ENCODE peak calls at places on chromosomes 11 and 22, in four cellular contexts. One of them, this sample, is unnamed.

GRCh38 chr22:22913989-22914388 is 26.4 kb downstream of the IGLL5 start:
- DNase-seq in heart left ventricle: no peak
- DNase-seq in right cardiac atrium: peak
- DNase-seq in CD4-positive, alpha-beta T cell: no peak
- DNase-seq in this sample: no peak

GRCh38 chr22:24486501-24486921 is 8.6 kb upstream of the UPB1 start:
- DNase-seq in heart left ventricle: no peak
- DNase-seq in CD4-positive, alpha-beta T cell: no peak
- DNase-seq in right cardiac atrium: no peak
- DNase-seq in this sample: no peak

GRCh38 chr11:108432783-108433182 is 34.5 kb downstream of the C11orf65 start:
- DNase-seq in CD4-positive, alpha-beta T cell: no peak
- DNase-seq in heart left ventricle: no peak
- DNase-seq in right cardiac atrium: no peak
- DNase-seq in this sample: no peak

GRCh38 chr11:727281-727701 is 20.0 kb upstream of the TALDO1 start:
- DNase-seq in heart left ventricle: no peak
- DNase-seq in right cardiac atrium: peak
- DNase-seq in CD4-positive, alpha-beta T cell: no peak
- DNase-seq in this sample: no peak

GRCh38 chr11:93935826-93936225 is 85.3 kb upstream of the HEPHL1 start:
- DNase-seq in right cardiac atrium: no peak
- DNase-seq in heart left ventricle: no peak
- DNase-seq in CD4-positive, alpha-beta T cell: no peak
- DNase-seq in this sample: no peak

GRCh38 chr11:61356701-61357100 is 5.0 kb downstream of the CYB561A3 start:
- DNase-seq in right cardiac atrium: no peak
- DNase-seq in heart left ventricle: no peak
- DNase-seq in CD4-positive, alpha-beta T cell: no peak
- DNase-seq in this sample: no peak

GRCh38 chr11:78339483-78339882 is 78.1 kb downstream of the GAB2 start:
- DNase-seq in right cardiac atrium: no peak
- DNase-seq in CD4-positive, alpha-beta T cell: no peak
- DNase-seq in heart left ventricle: no peak
- DNase-seq in this sample: no peak

GRCh38 chr22:48746789-48747425 is 1080.8 kb downstream of the BRD1 start:
- DNase-seq in right cardiac atrium: no peak
- DNase-seq in heart left ventricle: peak
- DNase-seq in CD4-positive, alpha-beta T cell: no peak
- DNase-seq in this sample: no peak

GRCh38 chr11:36258730-36259360 is 30.4 kb downstream of the COMMD9 start:
- DNase-seq in heart left ventricle: peak
- DNase-seq in CD4-positive, alpha-beta T cell: no peak
- DNase-seq in right cardiac atrium: peak
- DNase-seq in this sample: peak

GRCh38 chr11:120546312-120547205 is 35.0 kb downstream of the GRIK4 start:
- DNase-seq in CD4-positive, alpha-beta T cell: no peak
- DNase-seq in heart left ventricle: no peak
- DNase-seq in right cardiac atrium: peak
- DNase-seq in this sample: no peak

GRCh38 chr11:79314906-79315689 is 125.7 kb downstream of the TENM4 start:
- DNase-seq in right cardiac atrium: no peak
- DNase-seq in heart left ventricle: no peak
- DNase-seq in CD4-positive, alpha-beta T cell: no peak
- DNase-seq in this sample: no peak

GRCh38 chr22:25970348-25970995 is 198.8 kb upstream of the SEZ6L start:
- DNase-seq in heart left ventricle: peak
- DNase-seq in right cardiac atrium: no peak
- DNase-seq in CD4-positive, alpha-beta T cell: no peak
- DNase-seq in this sample: no peak

GRCh38 chr11:124115782-124116616 is 749 bp downstream of the VWA5A start:
- DNase-seq in heart left ventricle: no peak
- DNase-seq in right cardiac atrium: peak
- DNase-seq in CD4-positive, alpha-beta T cell: no peak
- DNase-seq in this sample: no peak

GRCh38 chr11:83816572-83817187 is 530.5 kb upstream of the CCDC90B start:
- DNase-seq in right cardiac atrium: no peak
- DNase-seq in CD4-positive, alpha-beta T cell: no peak
- DNase-seq in heart left ventricle: no peak
- DNase-seq in this sample: no peak

GRCh38 chr22:50294319-50294656 is 13.2 kb downstream of the PLXNB2 start:
- DNase-seq in right cardiac atrium: no peak
- DNase-seq in heart left ventricle: no peak
- DNase-seq in CD4-positive, alpha-beta T cell: no peak
- DNase-seq in this sample: no peak

GRCh38 chr22:47564158-47564450 is 801.7 kb downstream of the TBC1D22A start:
- DNase-seq in right cardiac atrium: no peak
- DNase-seq in heart left ventricle: no peak
- DNase-seq in CD4-positive, alpha-beta T cell: no peak
- DNase-seq in this sample: no peak

GRCh38 chr11:88402192-88402715 is 64.7 kb upstream of the CTSC start:
- DNase-seq in right cardiac atrium: no peak
- DNase-seq in CD4-positive, alpha-beta T cell: no peak
- DNase-seq in heart left ventricle: no peak
- DNase-seq in this sample: no peak

GRCh38 chr11:12461516-12461915 is 84.1 kb downstream of the PARVA start:
- DNase-seq in heart left ventricle: no peak
- DNase-seq in CD4-positive, alpha-beta T cell: no peak
- DNase-seq in right cardiac atrium: no peak
- DNase-seq in this sample: no peak

GRCh38 chr11:70129051-70129592 is 51.0 kb downstream of the ANO1 start:
- DNase-seq in heart left ventricle: no peak
- DNase-seq in CD4-positive, alpha-beta T cell: no peak
- DNase-seq in right cardiac atrium: no peak
- DNase-seq in this sample: no peak

GRCh38 chr11:68009391-68010000 is 631 bp upstream of the ALDH3B1 start:
- DNase-seq in CD4-positive, alpha-beta T cell: no peak
- DNase-seq in heart left ventricle: no peak
- DNase-seq in right cardiac atrium: peak
- DNase-seq in this sample: no peak

GRCh38 chr11:67366546-67366945 is 6.9 kb downstream of the CLCF1 start:
- DNase-seq in heart left ventricle: no peak
- DNase-seq in right cardiac atrium: peak
- DNase-seq in CD4-positive, alpha-beta T cell: no peak
- DNase-seq in this sample: no peak

GRCh38 chr11:22479133-22479690 is 141.0 kb downstream of the SLC17A6 start:
- DNase-seq in heart left ventricle: no peak
- DNase-seq in right cardiac atrium: no peak
- DNase-seq in CD4-positive, alpha-beta T cell: no peak
- DNase-seq in this sample: no peak

GRCh38 chr11:5102246-5102645 is 32.9 kb downstream of the OR52E1 start:
- DNase-seq in heart left ventricle: no peak
- DNase-seq in right cardiac atrium: no peak
- DNase-seq in CD4-positive, alpha-beta T cell: no peak
- DNase-seq in this sample: no peak

GRCh38 chr11:40391679-40392078 is 1067.8 kb downstream of the LRRC4C start:
- DNase-seq in heart left ventricle: no peak
- DNase-seq in CD4-positive, alpha-beta T cell: no peak
- DNase-seq in right cardiac atrium: no peak
- DNase-seq in this sample: no peak

GRCh38 chr11:128324531-128325141 is 262.7 kb downstream of the ETS1 start:
- DNase-seq in heart left ventricle: no peak
- DNase-seq in right cardiac atrium: no peak
- DNase-seq in CD4-positive, alpha-beta T cell: peak
- DNase-seq in this sample: no peak

GRCh38 chr11:47950396-47950795 is 30.0 kb upstream of the PTPRJ start:
- DNase-seq in right cardiac atrium: no peak
- DNase-seq in CD4-positive, alpha-beta T cell: peak
- DNase-seq in heart left ventricle: peak
- DNase-seq in this sample: no peak

GRCh38 chr22:30005213-30005857 is 74.9 kb upstream of the HORMAD2 start:
- DNase-seq in CD4-positive, alpha-beta T cell: peak
- DNase-seq in right cardiac atrium: peak
- DNase-seq in heart left ventricle: peak
- DNase-seq in this sample: peak

GRCh38 chr11:18527512-18527911 is 770 bp upstream of the TSG101 start:
- DNase-seq in CD4-positive, alpha-beta T cell: no peak
- DNase-seq in heart left ventricle: no peak
- DNase-seq in right cardiac atrium: no peak
- DNase-seq in this sample: no peak

DNA sequence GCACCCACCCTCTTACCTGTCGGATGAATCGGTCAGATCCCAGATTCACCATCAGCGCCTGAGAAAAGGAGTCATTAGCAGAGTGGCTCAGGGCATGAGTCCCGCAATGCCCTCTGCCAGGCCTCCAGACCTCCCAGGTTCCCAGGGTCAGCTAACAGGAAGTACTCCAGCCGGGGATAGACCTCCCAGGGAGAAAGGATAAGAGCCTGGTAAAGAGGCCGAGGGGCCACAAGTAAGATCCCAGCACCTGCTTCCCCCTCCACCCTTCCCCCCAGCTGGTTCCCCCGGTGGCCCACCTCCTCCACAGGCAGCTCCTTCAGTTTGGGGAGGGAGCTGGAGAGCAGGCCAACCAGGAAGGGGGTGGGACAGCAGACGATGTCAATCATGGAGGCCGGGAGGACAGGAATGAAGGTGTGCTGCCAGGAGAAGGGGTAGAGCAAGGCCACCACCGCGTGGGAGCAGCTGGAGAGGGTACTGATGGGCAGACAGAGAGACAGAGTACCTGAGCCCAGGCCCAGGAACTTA is 16.4 kb downstream of the RPL27A start:
- DNase-seq in heart left ventricle: no peak
- DNase-seq in CD4-positive, alpha-beta T cell: no peak
- DNase-seq in right cardiac atrium: no peak
- DNase-seq in this sample: no peak
- H3K27ac ChIP-seq in heart left ventricle: no peak
- H3K27ac ChIP-seq in CD4-positive, alpha-beta T cell: no peak
- H3K27ac ChIP-seq in right cardiac atrium: no peak
- H3K27ac ChIP-seq in this sample: peak

DNA sequence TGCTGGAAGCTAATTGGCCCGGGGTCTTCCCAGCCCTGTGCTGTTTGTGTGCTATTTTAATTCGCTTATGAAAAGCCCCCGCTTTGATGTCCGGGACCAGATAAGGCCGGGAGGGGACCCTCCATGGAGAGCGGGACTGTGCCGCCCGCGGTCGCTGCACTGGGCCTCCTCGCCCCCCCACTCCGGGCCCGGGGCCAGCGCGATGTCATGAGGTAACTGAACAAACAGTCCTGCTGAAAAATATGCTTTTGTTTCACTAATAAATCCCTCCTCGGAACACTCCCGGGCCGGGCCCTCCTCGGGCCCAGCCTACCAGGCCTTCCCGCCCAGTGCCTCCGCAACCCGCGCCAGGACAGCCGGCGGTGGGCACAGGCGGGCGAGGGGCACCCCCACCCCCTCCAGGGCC is 78.3 kb downstream of the CDKN1C start:
- DNase-seq in CD4-positive, alpha-beta T cell: peak
- DNase-seq in heart left ventricle: peak
- DNase-seq in right cardiac atrium: peak
- DNase-seq in this sample: no peak
- H3K27ac ChIP-seq in CD4-positive, alpha-beta T cell: no peak
- H3K27ac ChIP-seq in heart left ventricle: no peak
- H3K27ac ChIP-seq in right cardiac atrium: no peak
- H3K27ac ChIP-seq in this sample: peak

GRCh38 chr22:39527481-39527961 is 5.0 kb downstream of the RPS19BP1 start:
- DNase-seq in heart left ventricle: no peak
- DNase-seq in right cardiac atrium: no peak
- DNase-seq in CD4-positive, alpha-beta T cell: no peak
- DNase-seq in this sample: no peak
- H3K27ac ChIP-seq in heart left ventricle: peak
- H3K27ac ChIP-seq in right cardiac atrium: no peak
- H3K27ac ChIP-seq in CD4-positive, alpha-beta T cell: peak
- H3K27ac ChIP-seq in this sample: no peak

DNA sequence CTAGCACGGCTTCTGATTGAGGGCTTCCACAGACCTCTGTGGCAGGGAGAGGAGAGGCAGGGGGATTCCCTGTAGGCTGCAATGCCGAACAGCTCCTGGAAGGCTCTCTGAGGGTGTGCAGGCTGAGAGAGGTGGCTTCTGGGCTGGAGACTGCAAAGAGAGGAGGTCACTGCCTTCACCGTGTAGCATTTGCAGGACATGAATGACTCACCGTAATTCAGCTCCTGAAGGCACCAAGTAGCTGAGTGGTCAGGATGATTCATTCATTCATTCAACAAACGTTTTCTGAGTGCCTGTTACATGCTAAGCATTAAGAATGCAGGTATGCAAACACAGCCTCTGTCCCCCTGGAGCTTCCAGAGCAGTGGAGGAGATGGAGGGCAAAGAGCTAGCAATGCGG is 18.0 kb upstream of the EIF3D start:
- DNase-seq in heart left ventricle: no peak
- DNase-seq in right cardiac atrium: no peak
- DNase-seq in CD4-positive, alpha-beta T cell: no peak
- DNase-seq in this sample: no peak
- H3K27ac ChIP-seq in heart left ventricle: no peak
- H3K27ac ChIP-seq in right cardiac atrium: no peak
- H3K27ac ChIP-seq in CD4-positive, alpha-beta T cell: no peak
- H3K27ac ChIP-seq in this sample: no peak

DNA sequence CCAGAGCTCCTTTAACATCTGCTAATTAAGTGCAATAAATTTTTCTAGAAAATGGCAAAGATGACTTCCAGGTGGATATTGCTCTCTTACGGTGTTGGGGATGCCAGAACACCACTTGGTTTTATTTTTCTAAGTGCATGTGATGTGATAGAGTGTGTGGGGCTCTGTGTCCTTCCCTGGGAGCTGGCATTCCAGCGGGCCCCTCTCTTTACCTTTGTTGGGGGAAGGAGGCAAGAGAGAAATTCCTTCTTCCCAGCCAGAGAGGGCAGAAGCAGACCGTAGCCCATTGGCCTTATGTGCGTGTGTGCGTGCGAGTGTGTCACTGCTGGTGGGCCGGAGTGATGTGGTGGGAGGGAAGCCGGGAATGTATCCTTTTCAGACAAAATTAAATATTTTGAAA is 17.2 kb downstream of the TEF start:
- DNase-seq in CD4-positive, alpha-beta T cell: no peak
- DNase-seq in heart left ventricle: no peak
- DNase-seq in right cardiac atrium: no peak
- DNase-seq in this sample: no peak
- H3K27ac ChIP-seq in CD4-positive, alpha-beta T cell: no peak
- H3K27ac ChIP-seq in heart left ventricle: no peak
- H3K27ac ChIP-seq in right cardiac atrium: no peak
- H3K27ac ChIP-seq in this sample: no peak

GRCh38 chr22:35997438-35997837 is 31.2 kb downstream of the RBFOX2 start:
- DNase-seq in right cardiac atrium: no peak
- DNase-seq in heart left ventricle: peak
- DNase-seq in CD4-positive, alpha-beta T cell: no peak
- DNase-seq in this sample: no peak
- H3K27ac ChIP-seq in right cardiac atrium: no peak
- H3K27ac ChIP-seq in heart left ventricle: peak
- H3K27ac ChIP-seq in CD4-positive, alpha-beta T cell: no peak
- H3K27ac ChIP-seq in this sample: no peak

GRCh38 chr11:132125855-132126841 is 755.7 kb downstream of the NTM start:
- DNase-seq in right cardiac atrium: peak
- DNase-seq in heart left ventricle: peak
- DNase-seq in CD4-positive, alpha-beta T cell: no peak
- DNase-seq in this sample: no peak
- H3K27ac ChIP-seq in right cardiac atrium: peak
- H3K27ac ChIP-seq in heart left ventricle: peak
- H3K27ac ChIP-seq in CD4-positive, alpha-beta T cell: no peak
- H3K27ac ChIP-seq in this sample: peak

DNA sequence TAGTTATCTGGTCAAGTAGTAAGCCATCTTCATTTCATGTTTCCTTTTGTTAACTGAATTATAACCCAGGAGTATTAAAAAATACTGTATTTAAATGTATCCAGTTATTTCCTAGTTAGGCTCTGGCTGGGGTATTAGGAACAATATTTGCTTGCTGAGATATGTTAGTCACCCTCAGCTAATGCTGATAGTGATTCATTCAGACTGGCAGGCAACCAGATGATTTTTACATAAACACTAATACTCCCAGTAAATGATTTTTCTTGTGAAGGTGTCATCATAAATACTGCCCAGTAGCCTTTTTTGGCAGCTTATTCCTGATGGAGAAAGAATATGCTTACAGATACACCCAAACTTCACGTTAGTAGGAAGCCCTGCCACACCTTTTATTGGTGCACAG is 8.1 kb downstream of the YWHAH start:
- DNase-seq in CD4-positive, alpha-beta T cell: no peak
- DNase-seq in heart left ventricle: no peak
- DNase-seq in right cardiac atrium: no peak
- DNase-seq in this sample: no peak
- H3K27ac ChIP-seq in CD4-positive, alpha-beta T cell: no peak
- H3K27ac ChIP-seq in heart left ventricle: peak
- H3K27ac ChIP-seq in right cardiac atrium: no peak
- H3K27ac ChIP-seq in this sample: no peak

This sample was measured in caudate nucleus.